ENCODE peak calls at places on chromosomes 16 and 17, in four cellular contexts. U, F, W and L are unnamed samples.

GRCh38 chr17:39209317-39210092 is 9.4 kb downstream of the RPL19 start:
- DNase-seq in U (peak), F (peak), W (no peak), L (no peak)

GRCh38 chr17:50348522-50349240 is 2.8 kb downstream of the XYLT2 start:
- DNase-seq in U (peak), F (no peak), W (peak), L (no peak)

GRCh38 chr17:6526362-6527152 is 29.8 kb downstream of the PITPNM3 start:
- DNase-seq in U (peak), F (no peak), W (no peak), L (peak)

GRCh38 chr16:11271610-11272009 is 1.8 kb downstream of the PRM3 start:
- DNase-seq in U (no peak), F (no peak), W (no peak), L (no peak)

GRCh38 chr16:67141391-67141790 is 9.4 kb downstream of the B3GNT9 start:
- DNase-seq in U (no peak), F (no peak), W (no peak), L (no peak)

GRCh38 chr17:30361766-30362279 is 16.9 kb upstream of the CPD start:
- DNase-seq in U (no peak), F (no peak), W (no peak), L (no peak)

GRCh38 chr17:78995761-78996451 is 13.7 kb downstream of the CANT1 start:
- DNase-seq in U (no peak), F (no peak), W (peak), L (no peak)

GRCh38 chr16:28181557-28181914 is 30.2 kb downstream of the XPO6 start:
- DNase-seq in U (peak), F (no peak), W (peak), L (no peak)

GRCh38 chr17:51668963-51669246 is 408.6 kb downstream of the UTP18 start:
- DNase-seq in U (no peak), F (no peak), W (no peak), L (no peak)

GRCh38 chr16:89081556-89081955 is 12.1 kb upstream of the ACSF3 start:
- DNase-seq in U (no peak), F (no peak), W (no peak), L (no peak)

GRCh38 chr17:36949461-36949927 is 740 bp downstream of the AATF start:
- DNase-seq in U (no peak), F (no peak), W (peak), L (no peak)

GRCh38 chr16:1770328-1771071 is 843 bp downstream of the NME3 start:
- DNase-seq in U (peak), F (peak), W (peak), L (no peak)

GRCh38 chr17:66002807-66003206 is 189.1 kb downstream of the CEP112 start:
- DNase-seq in U (no peak), F (no peak), W (no peak), L (no peak)

GRCh38 chr17:40025991-40026815 is 11.0 kb downstream of the CSF3 start:
- DNase-seq in U (no peak), F (peak), W (peak), L (peak)

GRCh38 chr16:84652565-84652964 is 4.3 kb downstream of the KLHL36 start:
- DNase-seq in U (no peak), F (peak), W (no peak), L (peak)

GRCh38 chr17:33811006-33811760 is 443.9 kb upstream of the CCL2 start:
- DNase-seq in U (no peak), F (no peak), W (no peak), L (no peak)

GRCh38 chr17:46738544-46738943 is 79.9 kb downstream of the WNT3 start:
- DNase-seq in U (peak), F (no peak), W (no peak), L (no peak)

GRCh38 chr17:72772331-72772821 is 320.1 kb downstream of the SLC39A11 start:
- DNase-seq in U (no peak), F (no peak), W (no peak), L (no peak)

GRCh38 chr17:71628306-71628705 is 492.5 kb upstream of the SOX9 start:
- DNase-seq in U (peak), F (no peak), W (peak), L (no peak)

GRCh38 chr17:17636456-17636855 is 44.8 kb upstream of the RAI1 start:
- DNase-seq in U (no peak), F (no peak), W (no peak), L (no peak)

GRCh38 chr16:88591577-88592021 is 21.4 kb downstream of the ZC3H18 start:
- DNase-seq in U (peak), F (no peak), W (no peak), L (no peak)

GRCh38 chr16:75566889-75567255 is 693 bp downstream of the GABARAPL2 start:
- DNase-seq in U (peak), F (peak), W (no peak), L (no peak)

GRCh38 chr17:52159810-52160578 is 1.5 kb upstream of the CA10 start:
- DNase-seq in U (no peak), F (no peak), W (no peak), L (no peak)

GRCh38 chr16:31696968-31697743 is 169.5 kb downstream of the AHSP start:
- DNase-seq in U (peak), F (no peak), W (peak), L (peak)

GRCh38 chr16:31216552-31217530 is at the start of gene PYDC1:
- DNase-seq in U (peak), F (peak), W (no peak), L (no peak)

GRCh38 chr16:57994778-57995177 is 5.7 kb downstream of the ZNF319 start:
- DNase-seq in U (peak), F (peak), W (peak), L (no peak)

GRCh38 chr17:51427259-51428255 is 167.2 kb downstream of the UTP18 start:
- DNase-seq in U (no peak), F (peak), W (no peak), L (peak)

GRCh38 chr17:75625813-75626486 is 7.3 kb upstream of the SMIM5 start:
- DNase-seq in U (peak), F (no peak), W (peak), L (no peak)

GRCh38 chr17:27741361-27741861 is 58.9 kb downstream of the NOS2 start:
- DNase-seq in U (peak), F (no peak), W (no peak), L (no peak)

GRCh38 chr17:65742433-65743312 is 181.2 kb upstream of the AXIN2 start:
- DNase-seq in U (peak), F (no peak), W (peak), L (peak)

GRCh38 chr17:67021718-67022450 is 22.5 kb upstream of the CACNG1 start:
- DNase-seq in U (no peak), F (no peak), W (no peak), L (no peak)

GRCh38 chr16:9072806-9073341 is 18.6 kb upstream of the HAPSTR1 start:
- DNase-seq in U (peak), F (no peak), W (peak), L (no peak)
- H3K4me3 ChIP-seq in U (peak), F (no peak), W (peak), L (no peak)

DNA sequence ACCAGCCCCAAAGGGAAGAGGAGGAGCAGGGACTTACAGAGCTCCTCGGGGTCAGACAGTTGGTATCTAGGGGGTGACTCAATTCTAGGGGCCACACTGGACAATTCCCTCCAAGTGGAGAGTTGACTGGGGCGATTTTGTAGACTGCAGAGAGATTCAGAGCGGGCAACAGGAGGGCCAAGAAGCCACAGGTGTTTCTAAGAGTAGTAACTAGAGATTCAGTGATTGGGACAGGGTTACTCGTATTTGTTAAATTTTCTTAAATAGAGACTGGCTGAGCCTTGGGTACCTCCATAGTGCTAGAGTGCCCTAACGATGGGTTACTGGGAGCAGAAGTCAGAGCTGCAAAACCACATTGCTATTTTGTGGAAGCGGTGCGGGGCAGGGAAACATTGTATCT is 3.3 kb upstream of the INPP5K start:
- DNase-seq in U (no peak), F (no peak), W (no peak), L (no peak)
- H3K4me3 ChIP-seq in U (no peak), F (no peak), W (no peak), L (no peak)

GRCh38 chr17:15966183-15966878 is 21.4 kb downstream of the ADORA2B start:
- DNase-seq in U (no peak), F (no peak), W (peak), L (peak)
- H3K4me3 ChIP-seq in U (no peak), F (no peak), W (peak), L (peak)

DNA sequence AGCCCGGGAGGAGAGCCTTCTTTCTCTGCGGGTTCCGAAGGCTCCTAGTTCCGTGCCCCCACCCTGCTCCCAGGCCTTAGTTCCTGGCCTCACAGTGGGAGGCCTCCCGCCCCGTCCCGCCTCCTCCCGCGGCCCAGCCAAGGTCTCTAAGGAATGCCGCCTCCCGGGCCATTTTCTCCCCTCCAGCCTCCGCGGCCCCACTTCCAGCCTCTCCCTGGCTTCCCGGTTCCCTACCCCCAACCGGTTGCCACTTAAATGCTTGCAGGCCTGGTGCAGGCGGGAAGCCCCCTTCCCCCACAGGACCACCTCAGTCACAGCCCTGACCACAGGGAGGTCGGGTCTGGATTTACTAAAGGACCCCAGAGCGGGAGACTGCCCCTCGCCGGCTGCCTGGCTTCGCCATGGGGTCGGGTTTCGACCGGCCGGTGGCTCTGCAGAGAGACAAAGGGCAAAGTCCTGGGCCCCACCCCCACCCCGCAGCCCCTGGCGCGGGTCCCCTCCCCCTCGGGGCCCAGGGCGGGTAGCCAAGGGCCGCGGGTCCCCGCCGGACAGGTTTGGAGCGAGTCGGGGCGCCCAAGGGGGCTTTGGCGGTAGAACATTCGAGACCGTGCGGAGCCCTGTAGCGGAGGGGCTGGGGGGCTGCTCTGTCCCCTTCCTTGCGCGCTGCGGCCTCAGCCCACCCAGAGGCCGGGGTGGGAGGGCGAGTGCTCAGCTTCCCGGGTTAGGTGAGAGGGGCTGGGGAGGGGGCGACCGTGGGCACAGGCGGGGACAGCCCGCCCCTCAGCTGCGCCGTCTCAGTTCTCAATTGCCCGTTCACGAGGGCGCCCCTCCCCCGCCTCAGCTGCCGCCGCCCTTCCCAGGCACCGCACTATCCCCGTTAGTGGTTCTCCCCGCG is 16.4 kb downstream of the IGF2BP1 start:
- DNase-seq in U (peak), F (no peak), W (no peak), L (no peak)
- H3K4me3 ChIP-seq in U (peak), F (no peak), W (no peak), L (peak)

GRCh38 chr16:2971134-2971984 is 2.2 kb downstream of the PAQR4 start:
- DNase-seq in U (no peak), F (no peak), W (no peak), L (no peak)
- H3K4me3 ChIP-seq in U (no peak), F (no peak), W (peak), L (no peak)

GRCh38 chr16:55735120-55735781 is 79.5 kb downstream of the SLC6A2 start:
- DNase-seq in U (no peak), F (no peak), W (no peak), L (no peak)

GRCh38 chr16:55737318-55737717 is 81.5 kb downstream of the SLC6A2 start:
- DNase-seq in U (no peak), F (no peak), W (no peak), L (no peak)

GRCh38 chr16:55732496-55732895 is 76.7 kb downstream of the SLC6A2 start:
- DNase-seq in U (no peak), F (no peak), W (no peak), L (no peak)

GRCh38 chr16:55734665-55735064 is 78.9 kb downstream of the SLC6A2 start:
- DNase-seq in U (no peak), F (no peak), W (no peak), L (no peak)

GRCh38 chr16:55737966-55738365 is 82.2 kb downstream of the SLC6A2 start:
- DNase-seq in U (no peak), F (no peak), W (no peak), L (no peak)
- H3K4me3 ChIP-seq in U (no peak), F (no peak), W (no peak), L (no peak)

GRCh38 chr16:65384441-65384840 is 262.6 kb upstream of the CDH11 start:
- DNase-seq in U (peak), F (no peak), W (no peak), L (no peak)

GRCh38 chr16:65394306-65394705 is 272.4 kb upstream of the CDH11 start:
- DNase-seq in U (no peak), F (no peak), W (no peak), L (peak)

GRCh38 chr16:65386707-65387106 is 264.8 kb upstream of the CDH11 start:
- DNase-seq in U (no peak), F (no peak), W (no peak), L (no peak)

GRCh38 chr16:65392831-65393565 is 271.1 kb upstream of the CDH11 start:
- DNase-seq in U (no peak), F (no peak), W (peak), L (no peak)

DNA sequence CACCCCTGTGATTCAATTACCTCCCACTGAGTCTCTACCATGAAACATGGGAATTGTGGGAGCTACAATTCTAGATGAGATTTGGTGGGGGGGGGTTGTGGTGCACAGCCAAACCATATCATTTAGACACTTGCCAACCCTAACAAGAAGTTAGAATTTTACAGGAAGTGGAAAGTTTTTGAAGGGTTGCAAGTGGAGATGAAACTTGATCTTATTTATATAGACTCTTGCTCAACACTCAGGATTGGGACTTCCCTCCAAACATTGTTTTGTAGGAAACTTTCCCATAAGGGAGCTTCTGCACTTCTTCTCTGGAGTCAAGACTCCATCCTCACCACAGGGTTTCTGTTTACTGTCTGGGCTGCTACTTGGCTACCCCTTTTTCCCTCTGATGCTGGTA is 266.7 kb upstream of the CDH11 start:
- DNase-seq in U (no peak), F (no peak), W (peak), L (no peak)
- H3K4me3 ChIP-seq in U (no peak), F (no peak), W (no peak), L (no peak)

GRCh38 chr16:70430667-70431536 is 8.0 kb downstream of the ST3GAL2 start:
- DNase-seq in U (peak), F (peak), W (peak), L (peak)

GRCh38 chr16:70434489-70435260 is 4.2 kb downstream of the ST3GAL2 start:
- DNase-seq in U (no peak), F (no peak), W (no peak), L (no peak)

GRCh38 chr16:70433456-70434103 is 5.3 kb downstream of the ST3GAL2 start:
- DNase-seq in U (peak), F (no peak), W (peak), L (no peak)

GRCh38 chr16:70432304-70432799 is 6.5 kb downstream of the ST3GAL2 start:
- DNase-seq in U (no peak), F (no peak), W (no peak), L (no peak)

GRCh38 chr16:70432800-70433455 is 6.0 kb downstream of the ST3GAL2 start:
- DNase-seq in U (peak), F (no peak), W (no peak), L (no peak)
- H3K4me3 ChIP-seq in U (no peak), F (no peak), W (no peak), L (no peak)